ENCODE peak calls at places on chromosomes 11 and 22, in seven cellular contexts. One of them, this sample, is unnamed.

GRCh38 chr11:129287920-129288319 is 87.7 kb upstream of the BARX2 start:
- DNase-seq in stomach: no peak
- DNase-seq in HCT116: no peak
- DNase-seq in RWPE1: no peak
- DNase-seq in fibroblast of mammary gland: no peak
- DNase-seq in epithelial cell of esophagus: no peak
- DNase-seq in AG09309: no peak
- DNase-seq in this sample: no peak

GRCh38 chr11:11849127-11849746 is 7.5 kb downstream of the USP47 start:
- DNase-seq in stomach: peak
- DNase-seq in HCT116: peak
- DNase-seq in RWPE1: peak
- DNase-seq in fibroblast of mammary gland: peak
- DNase-seq in epithelial cell of esophagus: peak
- DNase-seq in AG09309: no peak
- DNase-seq in this sample: peak

GRCh38 chr11:70915158-70915795 is 337.1 kb downstream of the SHANK2 start:
- DNase-seq in stomach: no peak
- DNase-seq in HCT116: no peak
- DNase-seq in RWPE1: no peak
- DNase-seq in fibroblast of mammary gland: no peak
- DNase-seq in epithelial cell of esophagus: no peak
- DNase-seq in AG09309: no peak
- DNase-seq in this sample: no peak

GRCh38 chr11:1780700-1781592 is 17.2 kb upstream of the CTSD start:
- DNase-seq in stomach: no peak
- DNase-seq in HCT116: no peak
- DNase-seq in RWPE1: no peak
- DNase-seq in fibroblast of mammary gland: no peak
- DNase-seq in epithelial cell of esophagus: no peak
- DNase-seq in AG09309: no peak
- DNase-seq in this sample: no peak

GRCh38 chr11:12206529-12206928 is 96.1 kb downstream of the MICAL2 start:
- DNase-seq in stomach: no peak
- DNase-seq in HCT116: no peak
- DNase-seq in RWPE1: no peak
- DNase-seq in fibroblast of mammary gland: peak
- DNase-seq in epithelial cell of esophagus: no peak
- DNase-seq in AG09309: no peak
- DNase-seq in this sample: no peak

GRCh38 chr11:91243630-91244029 is 981.0 kb upstream of the FAT3 start:
- DNase-seq in stomach: no peak
- DNase-seq in HCT116: no peak
- DNase-seq in RWPE1: no peak
- DNase-seq in fibroblast of mammary gland: no peak
- DNase-seq in epithelial cell of esophagus: peak
- DNase-seq in AG09309: no peak
- DNase-seq in this sample: no peak

GRCh38 chr11:116701297-116701801 is 71.4 kb downstream of the BUD13 start:
- DNase-seq in stomach: peak
- DNase-seq in HCT116: no peak
- DNase-seq in RWPE1: no peak
- DNase-seq in fibroblast of mammary gland: no peak
- DNase-seq in epithelial cell of esophagus: no peak
- DNase-seq in AG09309: no peak
- DNase-seq in this sample: no peak

GRCh38 chr11:17013548-17014320 is 480 bp downstream of the PLEKHA7 start:
- DNase-seq in stomach: peak
- DNase-seq in HCT116: no peak
- DNase-seq in RWPE1: peak
- DNase-seq in fibroblast of mammary gland: no peak
- DNase-seq in epithelial cell of esophagus: peak
- DNase-seq in AG09309: no peak
- DNase-seq in this sample: peak

GRCh38 chr11:96127596-96127959 is 203.7 kb upstream of the MTMR2 start:
- DNase-seq in stomach: no peak
- DNase-seq in HCT116: no peak
- DNase-seq in RWPE1: no peak
- DNase-seq in fibroblast of mammary gland: no peak
- DNase-seq in epithelial cell of esophagus: no peak
- DNase-seq in AG09309: no peak
- DNase-seq in this sample: no peak

GRCh38 chr11:8765294-8765693 is 82.7 kb downstream of the RPL27A start:
- DNase-seq in stomach: no peak
- DNase-seq in HCT116: no peak
- DNase-seq in RWPE1: no peak
- DNase-seq in fibroblast of mammary gland: peak
- DNase-seq in epithelial cell of esophagus: peak
- DNase-seq in AG09309: no peak
- DNase-seq in this sample: no peak

GRCh38 chr11:115007851-115008250 is 329.5 kb downstream of the NXPE2 start:
- DNase-seq in stomach: no peak
- DNase-seq in HCT116: no peak
- DNase-seq in RWPE1: no peak
- DNase-seq in fibroblast of mammary gland: no peak
- DNase-seq in epithelial cell of esophagus: no peak
- DNase-seq in AG09309: no peak
- DNase-seq in this sample: no peak

GRCh38 chr11:111245425-111245824 is at the start of gene POU2AF2:
- DNase-seq in stomach: no peak
- DNase-seq in HCT116: no peak
- DNase-seq in RWPE1: no peak
- DNase-seq in fibroblast of mammary gland: no peak
- DNase-seq in epithelial cell of esophagus: no peak
- DNase-seq in AG09309: no peak
- DNase-seq in this sample: no peak

GRCh38 chr11:75082601-75083216 is 14.0 kb downstream of the OR2AT4 start:
- DNase-seq in stomach: no peak
- DNase-seq in HCT116: no peak
- DNase-seq in RWPE1: no peak
- DNase-seq in fibroblast of mammary gland: no peak
- DNase-seq in epithelial cell of esophagus: no peak
- DNase-seq in AG09309: no peak
- DNase-seq in this sample: no peak

GRCh38 chr11:58781345-58781744 is 49.6 kb upstream of the GLYAT start:
- DNase-seq in stomach: no peak
- DNase-seq in HCT116: no peak
- DNase-seq in RWPE1: no peak
- DNase-seq in fibroblast of mammary gland: no peak
- DNase-seq in epithelial cell of esophagus: no peak
- DNase-seq in AG09309: no peak
- DNase-seq in this sample: no peak

GRCh38 chr22:32660292-32660691 is 141.2 kb upstream of the TIMP3 start:
- DNase-seq in stomach: peak
- DNase-seq in HCT116: peak
- DNase-seq in RWPE1: peak
- DNase-seq in fibroblast of mammary gland: peak
- DNase-seq in epithelial cell of esophagus: peak
- DNase-seq in AG09309: no peak
- DNase-seq in this sample: peak

GRCh38 chr22:30277547-30278344 is 11.1 kb upstream of the OSM start:
- DNase-seq in stomach: no peak
- DNase-seq in HCT116: no peak
- DNase-seq in RWPE1: peak
- DNase-seq in fibroblast of mammary gland: peak
- DNase-seq in epithelial cell of esophagus: peak
- DNase-seq in AG09309: peak
- DNase-seq in this sample: no peak

DNA sequence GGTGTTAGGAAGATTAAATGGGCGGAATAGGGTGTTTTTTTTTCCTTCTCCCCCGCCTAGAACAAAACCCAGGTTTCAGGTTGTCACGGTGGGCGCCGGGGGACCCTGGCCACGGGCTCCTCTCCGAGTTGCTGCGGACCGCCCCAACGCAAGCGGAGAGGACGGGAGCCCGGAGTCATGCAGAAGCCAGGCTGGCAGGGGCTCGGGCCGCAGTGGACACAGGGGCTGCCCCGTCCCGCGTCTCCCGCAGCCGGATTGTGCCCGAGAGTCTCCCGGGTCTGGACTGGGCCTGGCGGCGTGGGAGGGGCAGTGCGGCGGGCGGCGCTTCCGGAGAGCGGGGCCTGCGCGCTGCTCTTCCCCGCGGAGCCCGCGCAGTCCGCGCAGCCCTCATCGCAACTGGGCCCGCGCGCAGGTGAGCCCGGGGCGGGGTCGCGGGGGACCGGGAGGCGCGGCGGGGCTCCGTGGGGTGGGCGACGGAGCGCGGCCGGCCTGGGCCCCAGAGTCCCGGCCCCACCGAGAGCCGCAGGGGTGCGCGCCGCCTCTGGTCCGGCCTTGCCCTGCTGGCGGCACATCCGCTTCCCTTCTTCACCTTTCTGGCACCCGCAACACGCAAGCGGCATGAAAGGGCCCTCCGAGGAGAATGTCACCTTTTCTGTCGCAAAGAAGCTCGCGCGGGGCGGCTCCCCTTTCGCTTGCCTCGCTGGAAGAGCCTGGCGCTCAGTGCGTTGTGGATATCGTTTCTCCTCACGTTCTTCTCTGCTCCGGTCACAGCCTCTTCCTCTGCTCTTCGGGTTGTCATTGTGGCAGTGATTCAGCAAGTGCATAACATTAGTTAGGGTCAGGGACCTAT is at the start of gene TIRAP:
- DNase-seq in stomach: peak
- DNase-seq in HCT116: no peak
- DNase-seq in RWPE1: peak
- DNase-seq in fibroblast of mammary gland: peak
- DNase-seq in epithelial cell of esophagus: peak
- DNase-seq in AG09309: no peak
- DNase-seq in this sample: peak
- TF ChIP-seq CTCF in stomach: peak
- TF ChIP-seq CTCF in HCT116: no peak
- TF ChIP-seq CTCF in RWPE1: no peak
- TF ChIP-seq CTCF in fibroblast of mammary gland: no peak
- TF ChIP-seq CTCF in epithelial cell of esophagus: no peak
- TF ChIP-seq CTCF in AG09309: no peak
- TF ChIP-seq CTCF in this sample: no peak

GRCh38 chr11:131037873-131038272 is 121.6 kb upstream of the SNX19 start:
- DNase-seq in stomach: no peak
- DNase-seq in HCT116: no peak
- DNase-seq in RWPE1: no peak
- DNase-seq in fibroblast of mammary gland: peak
- DNase-seq in epithelial cell of esophagus: no peak
- DNase-seq in AG09309: no peak
- DNase-seq in this sample: no peak
- TF ChIP-seq CTCF in stomach: no peak
- TF ChIP-seq CTCF in HCT116: peak
- TF ChIP-seq CTCF in RWPE1: no peak
- TF ChIP-seq CTCF in fibroblast of mammary gland: no peak
- TF ChIP-seq CTCF in epithelial cell of esophagus: no peak
- TF ChIP-seq CTCF in AG09309: no peak
- TF ChIP-seq CTCF in this sample: no peak

DNA sequence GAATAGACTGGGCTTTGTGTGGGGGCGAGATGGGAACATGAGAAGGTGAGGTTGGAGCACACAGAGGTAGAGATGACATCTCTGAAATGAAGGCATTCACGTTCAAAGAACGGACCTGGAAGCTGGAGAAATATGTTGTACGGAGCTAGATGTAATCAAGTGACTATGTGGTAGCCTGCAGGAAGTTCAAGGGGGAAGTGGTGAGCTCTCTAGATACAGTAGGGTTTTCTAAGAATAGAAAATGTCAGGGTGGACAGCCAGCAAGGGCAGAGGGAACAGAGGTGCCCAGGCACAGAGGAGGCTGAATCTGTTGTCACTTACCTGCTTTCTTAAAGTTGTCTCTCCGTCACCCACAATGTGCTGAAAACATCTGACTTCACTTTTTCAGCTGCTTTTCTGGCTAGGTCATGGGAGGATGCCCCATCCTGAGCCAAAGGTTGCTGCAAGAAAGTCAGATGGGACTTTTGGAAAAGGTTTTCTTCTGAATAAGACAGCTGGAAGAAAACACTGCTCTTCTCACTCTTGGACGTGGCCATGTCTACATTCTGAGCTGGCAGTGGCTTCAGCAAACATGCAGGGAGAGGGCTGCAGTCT is 171.5 kb upstream of the B3GAT1 start:
- DNase-seq in stomach: no peak
- DNase-seq in HCT116: no peak
- DNase-seq in RWPE1: no peak
- DNase-seq in fibroblast of mammary gland: no peak
- DNase-seq in epithelial cell of esophagus: no peak
- DNase-seq in AG09309: no peak
- DNase-seq in this sample: no peak
- TF ChIP-seq CTCF in stomach: no peak
- TF ChIP-seq CTCF in HCT116: no peak
- TF ChIP-seq CTCF in RWPE1: no peak
- TF ChIP-seq CTCF in fibroblast of mammary gland: no peak
- TF ChIP-seq CTCF in epithelial cell of esophagus: no peak
- TF ChIP-seq CTCF in AG09309: no peak
- TF ChIP-seq CTCF in this sample: no peak

GRCh38 chr11:3162410-3163240 is 2.5 kb downstream of the OSBPL5 start:
- DNase-seq in stomach: no peak
- DNase-seq in HCT116: no peak
- DNase-seq in RWPE1: no peak
- DNase-seq in fibroblast of mammary gland: no peak
- DNase-seq in epithelial cell of esophagus: no peak
- DNase-seq in AG09309: no peak
- DNase-seq in this sample: no peak

GRCh38 chr11:3164540-3165151 is 464 bp downstream of the OSBPL5 start:
- DNase-seq in stomach: no peak
- DNase-seq in HCT116: no peak
- DNase-seq in RWPE1: no peak
- DNase-seq in fibroblast of mammary gland: no peak
- DNase-seq in epithelial cell of esophagus: no peak
- DNase-seq in AG09309: no peak
- DNase-seq in this sample: no peak

GRCh38 chr11:3161720-3162409 is 3.2 kb downstream of the OSBPL5 start:
- DNase-seq in stomach: no peak
- DNase-seq in HCT116: no peak
- DNase-seq in RWPE1: no peak
- DNase-seq in fibroblast of mammary gland: no peak
- DNase-seq in epithelial cell of esophagus: no peak
- DNase-seq in AG09309: no peak
- DNase-seq in this sample: no peak

GRCh38 chr11:3164138-3164539 is 971 bp downstream of the OSBPL5 start:
- DNase-seq in stomach: no peak
- DNase-seq in HCT116: no peak
- DNase-seq in RWPE1: no peak
- DNase-seq in fibroblast of mammary gland: no peak
- DNase-seq in epithelial cell of esophagus: no peak
- DNase-seq in AG09309: no peak
- DNase-seq in this sample: no peak

DNA sequence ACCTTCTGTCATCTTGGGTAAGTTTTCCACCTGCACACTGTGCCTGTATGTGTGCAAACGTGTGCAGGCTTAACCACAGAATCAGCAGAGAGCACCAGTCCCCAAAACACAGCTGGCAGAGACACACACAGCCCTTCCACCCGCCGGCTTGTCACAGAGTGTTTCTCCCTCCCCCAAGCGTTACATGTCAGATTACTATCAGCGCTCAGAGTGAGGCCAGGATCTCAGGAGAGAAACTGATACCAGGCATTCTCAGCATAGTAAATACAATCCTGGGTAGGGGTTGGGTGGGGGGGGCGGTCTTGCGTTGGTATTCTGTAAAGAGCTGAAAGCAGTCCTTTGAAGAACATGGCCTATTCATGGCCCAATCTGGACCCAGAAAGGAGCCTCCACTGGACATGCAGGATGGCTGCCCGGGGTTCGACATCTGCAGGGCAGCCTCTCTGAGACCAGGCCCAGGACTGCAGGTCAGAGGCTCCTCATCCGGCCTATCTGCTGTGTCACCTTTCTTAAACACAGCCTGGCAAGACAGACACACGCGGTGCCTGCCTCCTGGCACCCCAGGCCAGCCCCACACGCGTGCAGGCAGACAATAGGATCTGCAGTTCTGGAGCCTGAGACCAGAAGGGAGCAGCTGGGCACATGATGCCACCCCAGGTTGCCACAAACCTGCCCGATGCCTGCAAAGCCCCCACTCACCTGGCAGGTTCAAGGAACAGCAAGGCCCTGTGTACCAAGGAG is 1.7 kb downstream of the OSBPL5 start:
- DNase-seq in stomach: no peak
- DNase-seq in HCT116: no peak
- DNase-seq in RWPE1: no peak
- DNase-seq in fibroblast of mammary gland: no peak
- DNase-seq in epithelial cell of esophagus: no peak
- DNase-seq in AG09309: no peak
- DNase-seq in this sample: no peak
- TF ChIP-seq CTCF in stomach: no peak
- TF ChIP-seq CTCF in HCT116: no peak
- TF ChIP-seq CTCF in RWPE1: no peak
- TF ChIP-seq CTCF in fibroblast of mammary gland: no peak
- TF ChIP-seq CTCF in epithelial cell of esophagus: no peak
- TF ChIP-seq CTCF in AG09309: no peak
- TF ChIP-seq CTCF in this sample: no peak

This sample was measured in Calu3.